ENCODE peak calls at places on chromosomes 2 and 18, in five cellular contexts. F, D, P, V and N are unnamed samples.
A peak's percentile ranks its signal among the peaks of the same experiment; 100 is the strongest.

GRCh38 chr18:73768043-73768442 is 379.6 kb downstream of the FBXO15 start:
- DNase-seq in D (no peak), V (no peak), F (no peak), P (no peak), N (no peak)

GRCh38 chr18:45521151-45521550 is 94.1 kb upstream of the SLC14A2 start:
- DNase-seq in D (no peak), P (no peak), F (no peak), V (no peak), N (no peak)

GRCh38 chr2:200618590-200619021 is 32.8 kb downstream of the AOX1 start:
- DNase-seq in D (no peak), F (no peak), V (no peak), P (peak; percentile 30), N (no peak)

GRCh38 chr2:3354986-3355385 is 22.6 kb downstream of the EIPR1 start:
- DNase-seq in V (no peak), F (no peak), D (no peak), P (no peak), N (no peak)

GRCh38 chr2:148602918-148603561 is 41.5 kb upstream of the EPC2 start:
- DNase-seq in P (no peak), V (no peak), F (no peak), D (no peak), N (no peak)

GRCh38 chr2:126913881-126914495 is 15.3 kb downstream of the TEX51 start:
- DNase-seq in F (no peak), P (no peak), V (no peak), D (no peak), N (no peak)

GRCh38 chr2:98252394-98252793 is 93.9 kb upstream of the CNGA3 start:
- DNase-seq in F (no peak), P (no peak), D (no peak), V (no peak), N (no peak)

GRCh38 chr2:157460384-157460837 is 16.5 kb upstream of the CYTIP start:
- DNase-seq in D (no peak), P (no peak), F (no peak), V (no peak), N (no peak)

DNA sequence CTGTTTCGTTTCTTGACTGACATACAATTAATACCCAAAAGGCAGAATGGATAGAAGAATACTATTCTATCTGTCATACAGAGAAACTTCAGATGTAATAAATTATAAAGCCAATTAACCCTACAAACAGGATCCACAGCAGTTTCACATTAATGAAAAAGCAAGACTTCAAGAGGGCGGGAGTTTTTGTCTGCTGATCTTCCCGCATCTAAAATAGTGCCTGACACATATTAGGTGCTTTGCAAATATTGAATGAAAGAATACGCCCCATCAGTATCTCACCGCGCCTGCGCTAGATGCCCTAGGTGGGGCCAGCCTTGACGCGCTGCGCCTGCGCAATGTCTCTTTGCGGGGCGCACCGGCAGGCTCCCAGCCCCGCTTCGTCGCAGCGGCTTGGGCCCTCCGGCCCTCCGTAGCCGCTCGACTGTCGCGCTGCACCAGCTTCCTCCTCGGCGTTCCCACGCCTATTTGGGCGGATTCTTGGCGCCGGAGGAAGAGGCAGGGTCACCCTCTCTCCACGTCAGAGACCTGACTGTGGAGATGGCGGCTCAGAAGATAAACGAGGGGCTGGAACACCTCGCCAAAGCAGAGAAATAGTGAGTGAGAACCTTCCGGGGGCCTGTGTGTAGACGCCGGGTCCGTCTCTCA is at the start of gene NAPG:
- DNase-seq in P (peak; percentile 97), F (peak; percentile 85), D (peak; percentile 89), V (peak; percentile 83), N (peak; percentile 90)
- TF ChIP-seq CTCF in P (no peak), F (no peak), D (no peak), V (no peak), N (no peak)

GRCh38 chr2:42567806-42568429 is 514 bp upstream of the MTA3 start:
- DNase-seq in D (peak; percentile 37), P (peak; percentile 12), F (no peak), V (no peak), N (peak; percentile 29)
- H3K27ac ChIP-seq in D (peak overlapping the region; percentile 80), P (no peak overlapping the region), F (no peak overlapping the region), V (no peak overlapping the region), N (peak overlapping the region; percentile 13)

GRCh38 chr2:13474538-13474937 is 757.8 kb downstream of the TRIB2 start:
- DNase-seq in P (no peak), D (no peak), F (no peak), V (no peak), N (no peak)
- H3K9me3 ChIP-seq in P (no peaks in the 10 kb centered on the region), D (no peaks in the 10 kb centered on the region), F (no peaks in the 10 kb centered on the region), V (no peaks in the 10 kb centered on the region), N (no peaks in the 10 kb centered on the region)

DNA sequence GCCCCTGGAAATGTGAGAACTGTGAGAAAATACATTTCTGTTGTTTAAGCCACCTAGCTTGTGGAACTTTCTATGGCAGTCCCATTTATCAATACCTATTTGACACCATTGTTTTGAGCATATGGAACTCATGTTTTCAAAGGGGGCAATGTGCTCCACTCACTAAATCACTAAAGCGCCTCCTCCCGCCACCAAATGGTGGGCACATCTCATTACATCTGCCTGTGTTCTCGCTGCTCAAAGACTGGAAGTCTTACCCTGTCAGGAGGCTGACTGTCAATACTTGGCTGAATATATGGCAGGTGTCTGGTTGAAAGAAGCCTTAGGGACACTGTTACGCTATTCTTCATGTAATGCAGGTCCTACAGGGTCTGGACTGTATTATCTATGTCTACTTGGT is 767.7 kb downstream of the TSN start:
- DNase-seq in D (no peak), V (no peak), P (no peak), F (no peak), N (no peak)
- TF ChIP-seq CTCF in D (no peak), V (no peak), P (no peak), F (no peak), N (no peak)

GRCh38 chr2:86807121-86807461 is 16.4 kb upstream of the CD8A start:
- DNase-seq in D (no peak), P (no peak), F (no peak), V (no peak), N (no peak)
- H3K27ac ChIP-seq in D (no peak overlapping the region), P (no peak overlapping the region), F (no peak overlapping the region), V (peak overlapping the region; percentile 44), N (no peak overlapping the region)

GRCh38 chr2:240420206-240420899 is 15.1 kb upstream of the GPC1 start:
- DNase-seq in V (no peak), F (no peak), D (no peak), P (no peak), N (no peak)
- H3K9me3 ChIP-seq in V (peaks cover 11% of the 10 kb centered on the region), F (peaks cover 26% of the 10 kb centered on the region), D (no peaks in the 10 kb centered on the region), P (no peaks in the 10 kb centered on the region), N (peaks cover 28% of the 10 kb centered on the region)

GRCh38 chr18:47930086-47930843 is at the start of gene SMAD2:
- DNase-seq in P (peak; percentile 84), V (peak; percentile 60), D (peak; percentile 83), F (peak; percentile 73), N (peak; percentile 85)

GRCh38 chr18:47932603-47933002 is 2.1 kb upstream of the SMAD2 start:
- DNase-seq in V (no peak), P (no peak), F (no peak), D (no peak), N (no peak)

GRCh38 chr18:47932170-47932569 is 1.7 kb upstream of the SMAD2 start:
- DNase-seq in D (no peak), V (no peak), P (no peak), F (no peak), N (no peak)

GRCh38 chr18:47930844-47931706 is 616 bp upstream of the SMAD2 start:
- DNase-seq in F (peak; percentile 92), V (peak; percentile 85), D (peak; percentile 95), P (peak; percentile 95), N (peak; percentile 96)

DNA sequence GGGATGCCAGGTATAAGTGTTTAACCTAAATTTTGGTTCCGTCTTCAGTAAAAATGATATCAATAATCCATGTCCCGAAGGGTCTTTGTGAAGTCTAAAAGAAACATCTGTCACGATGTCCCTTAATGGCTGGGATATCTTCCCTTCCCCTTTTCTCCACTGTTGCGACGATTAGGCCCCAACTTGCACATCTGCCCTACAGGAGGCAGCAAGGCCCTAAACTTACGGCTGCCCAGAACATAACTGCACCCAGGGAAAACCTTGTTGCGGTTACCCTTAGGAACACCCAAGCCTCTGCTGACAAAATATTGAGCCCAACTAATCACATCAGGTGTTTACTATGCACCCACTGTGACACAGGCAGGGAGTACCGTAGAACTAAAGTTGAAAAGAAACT is 1.2 kb upstream of the SMAD2 start:
- DNase-seq in D (no peak), P (peak; percentile 66), V (no peak), F (peak; percentile 9), N (no peak)
- TF ChIP-seq CTCF in D (no peak), P (peak; percentile 43), V (no peak), F (peak; percentile 16), N (no peak)